ENCODE peak calls at places on chromosomes 11 and 22, in nine cellular contexts. N, V, H, E, S, L, X, Z and Q are unnamed samples. For H3K4me1, the result is how much of the 10 kb centered on the place peaks cover.

GRCh38 chr11:33000181-33000580 is 15.5 kb upstream of the DEPDC7 start:
- DNase-seq in N (no peak), V (peak), H (no peak), E (no peak), S (peak), L (no peak), X (no peak), Z (no peak), Q (no peak)

GRCh38 chr11:117996058-117996457 is 9.9 kb downstream of the IL10RA start:
- DNase-seq in N (peak), V (no peak), H (no peak), E (no peak), S (no peak), L (no peak), X (no peak), Z (no peak), Q (no peak)

GRCh38 chr11:103633819-103634590 is 402.4 kb upstream of the DDI1 start:
- DNase-seq in N (no peak), V (peak), H (no peak), E (no peak), S (no peak), L (no peak), X (no peak), Z (no peak), Q (no peak)

GRCh38 chr11:13769188-13769587 is 100.7 kb downstream of the FAR1 start:
- DNase-seq in N (no peak), V (no peak), H (no peak), E (no peak), S (no peak), L (no peak), X (no peak), Z (no peak), Q (no peak)

GRCh38 chr11:7143908-7144307 is 55.1 kb downstream of the RBMXL2 start:
- DNase-seq in N (no peak), V (peak), H (no peak), E (no peak), S (peak), L (no peak), X (peak), Z (no peak), Q (no peak)

GRCh38 chr22:44901301-44901700 is 108.5 kb downstream of the PHF21B start:
- DNase-seq in N (no peak), V (peak), H (no peak), E (no peak), S (peak), L (no peak), X (peak), Z (no peak), Q (no peak)

GRCh38 chr11:61549177-61549576 is 31.7 kb downstream of the SYT7 start:
- DNase-seq in N (no peak), V (no peak), H (no peak), E (no peak), S (no peak), L (no peak), X (no peak), Z (no peak), Q (no peak)

GRCh38 chr11:10305262-10305963 is 540 bp downstream of the ADM start:
- DNase-seq in N (peak), V (peak), H (peak), E (no peak), S (peak), L (peak), X (no peak), Z (no peak), Q (no peak)

GRCh38 chr11:119860561-119861094 is 131.6 kb upstream of the NECTIN1 start:
- DNase-seq in N (peak), V (no peak), H (no peak), E (no peak), S (no peak), L (no peak), X (no peak), Z (no peak), Q (no peak)

GRCh38 chr22:31825513-31825912 is 71.7 kb downstream of the DEPDC5 start:
- DNase-seq in N (no peak), V (no peak), H (no peak), E (no peak), S (no peak), L (no peak), X (no peak), Z (no peak), Q (no peak)

GRCh38 chr11:67581469-67581868 is 2.1 kb upstream of the GSTP1 start:
- DNase-seq in N (peak), V (no peak), H (no peak), E (no peak), S (no peak), L (no peak), X (no peak), Z (no peak), Q (no peak)
- H3K4me3 ChIP-seq in N (no peak), V (no peak), H (no peak), E (no peak), S (no peak), L (no peak), X (no peak), Z (no peak), Q (no peak)

DNA sequence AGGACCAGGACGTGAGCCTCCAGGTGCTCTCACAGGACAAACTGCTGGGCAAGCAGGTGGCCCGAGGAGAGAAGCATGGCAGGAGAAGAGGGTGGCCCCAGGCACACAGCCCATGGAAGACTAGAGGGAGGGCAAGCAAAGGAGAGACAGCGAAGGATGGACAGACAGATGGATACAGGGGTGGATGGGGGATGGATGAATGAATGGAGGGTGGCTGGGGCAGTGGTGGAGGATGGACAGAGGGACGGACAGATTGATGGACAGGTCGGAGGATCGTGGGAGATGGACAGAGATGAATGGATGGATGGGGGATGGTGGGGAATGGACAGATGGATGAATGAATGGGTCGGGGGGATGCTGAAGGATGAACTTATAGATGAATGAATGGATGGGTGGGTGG is 22.7 kb downstream of the ARVCF start:
- DNase-seq in N (no peak), V (no peak), H (no peak), E (no peak), S (no peak), L (no peak), X (no peak), Z (no peak), Q (no peak)
- H3K4me1 ChIP-seq in N (under half), V (under half), H (under half), E (under half), S (under half), L (under half), X (under half), Z (under half), Q (under half)

GRCh38 chr11:57402188-57403066 is 12.0 kb upstream of the PRG2 start:
- DNase-seq in N (no peak), V (peak), H (no peak), E (no peak), S (no peak), L (no peak), X (peak), Z (peak), Q (no peak)
- TF ChIP-seq CTCF in N (no peak), V (no peak), H (no peak), E (no peak), S (no peak), L (no peak), X (no peak), Z (no peak), Q (no peak)

DNA sequence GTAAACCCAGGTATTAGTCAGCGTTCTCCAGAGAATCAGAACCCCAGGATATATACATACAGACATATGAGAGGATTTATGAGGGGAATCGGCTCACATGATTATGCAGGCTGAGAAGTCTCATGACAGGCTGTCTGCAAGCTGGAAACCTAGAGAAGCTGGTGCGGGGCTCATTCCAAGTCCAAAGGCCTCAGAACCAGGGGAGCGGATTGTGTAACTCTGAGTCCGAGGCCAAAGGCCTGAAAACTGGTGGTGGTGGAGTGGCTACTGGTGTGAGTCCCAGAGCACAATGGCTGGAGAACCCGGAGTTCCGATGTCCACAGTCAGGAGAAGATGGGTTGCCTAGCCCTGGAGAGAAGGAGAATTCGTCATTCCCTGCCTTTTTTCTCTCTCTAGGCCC is 29.7 kb upstream of the CD81 start:
- DNase-seq in N (no peak), V (no peak), H (no peak), E (no peak), S (no peak), L (no peak), X (no peak), Z (no peak), Q (no peak)
- H3K4me3 ChIP-seq in N (no peak), V (no peak), H (no peak), E (no peak), S (no peak), L (no peak), X (no peak), Z (no peak), Q (no peak)

DNA sequence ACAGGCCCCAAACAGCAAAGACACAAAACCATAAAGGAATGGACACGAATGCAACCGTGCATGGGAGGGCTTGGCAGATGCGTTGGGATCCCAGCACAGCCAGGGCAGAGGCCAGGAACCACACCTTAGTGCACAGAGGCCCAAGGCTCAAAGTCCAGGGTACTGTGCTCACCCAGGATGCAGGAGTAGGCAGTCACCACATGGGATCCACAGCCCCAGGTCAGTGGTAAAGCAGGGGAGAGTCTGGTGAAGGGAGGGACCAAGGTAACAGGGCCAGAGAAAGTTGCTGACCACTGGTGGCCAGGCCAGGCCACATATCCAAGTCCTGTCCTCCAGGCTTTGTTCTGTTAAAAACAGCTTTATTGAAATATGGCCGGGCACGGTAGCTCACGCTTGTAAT is 6.5 kb upstream of the CERK start:
- DNase-seq in N (no peak), V (no peak), H (no peak), E (no peak), S (no peak), L (no peak), X (no peak), Z (no peak), Q (no peak)
- H3K4me1 ChIP-seq in N (under half), V (under half), H (under half), E (under half), S (under half), L (under half), X (under half), Z (under half), Q (under half)

DNA sequence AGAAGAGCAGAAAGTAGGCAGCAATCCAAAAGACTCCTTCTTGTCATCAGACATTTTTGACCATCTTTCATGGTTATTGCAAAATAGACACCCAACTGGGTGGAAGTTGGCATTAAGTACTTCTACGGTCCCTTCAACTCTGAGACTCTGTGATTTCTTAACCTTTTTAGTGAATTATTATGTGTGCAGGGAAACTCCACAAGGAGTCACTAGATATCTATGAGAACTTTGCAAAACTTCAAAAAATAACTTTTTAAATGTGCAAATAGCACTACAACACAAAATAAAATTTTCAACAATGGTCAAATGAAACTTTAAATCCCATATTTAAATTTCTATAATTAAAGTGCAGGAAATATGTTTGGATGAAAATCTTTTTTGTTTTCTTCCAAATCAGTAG is 88.7 kb downstream of the SLC17A6 start:
- DNase-seq in N (no peak), V (no peak), H (no peak), E (no peak), S (peak), L (no peak), X (no peak), Z (no peak), Q (no peak)
- TF ChIP-seq CTCF in N (no peak), V (peak), H (no peak), E (no peak), S (peak), L (no peak), X (no peak), Z (no peak), Q (no peak)

GRCh38 chr22:30400159-30400558 is 3.3 kb downstream of the SEC14L2 start:
- DNase-seq in N (no peak), V (no peak), H (no peak), E (no peak), S (no peak), L (no peak), X (no peak), Z (no peak), Q (no peak)

GRCh38 chr22:30397656-30398635 is 1.1 kb downstream of the SEC14L2 start:
- DNase-seq in N (no peak), V (no peak), H (no peak), E (no peak), S (no peak), L (no peak), X (no peak), Z (no peak), Q (no peak)

GRCh38 chr22:30399718-30400117 is 2.9 kb downstream of the SEC14L2 start:
- DNase-seq in N (no peak), V (no peak), H (no peak), E (no peak), S (no peak), L (no peak), X (no peak), Z (no peak), Q (no peak)

GRCh38 chr22:30396871-30397655 is at the start of gene SEC14L2:
- DNase-seq in N (no peak), V (peak), H (peak), E (no peak), S (peak), L (peak), X (peak), Z (peak), Q (peak)

DNA sequence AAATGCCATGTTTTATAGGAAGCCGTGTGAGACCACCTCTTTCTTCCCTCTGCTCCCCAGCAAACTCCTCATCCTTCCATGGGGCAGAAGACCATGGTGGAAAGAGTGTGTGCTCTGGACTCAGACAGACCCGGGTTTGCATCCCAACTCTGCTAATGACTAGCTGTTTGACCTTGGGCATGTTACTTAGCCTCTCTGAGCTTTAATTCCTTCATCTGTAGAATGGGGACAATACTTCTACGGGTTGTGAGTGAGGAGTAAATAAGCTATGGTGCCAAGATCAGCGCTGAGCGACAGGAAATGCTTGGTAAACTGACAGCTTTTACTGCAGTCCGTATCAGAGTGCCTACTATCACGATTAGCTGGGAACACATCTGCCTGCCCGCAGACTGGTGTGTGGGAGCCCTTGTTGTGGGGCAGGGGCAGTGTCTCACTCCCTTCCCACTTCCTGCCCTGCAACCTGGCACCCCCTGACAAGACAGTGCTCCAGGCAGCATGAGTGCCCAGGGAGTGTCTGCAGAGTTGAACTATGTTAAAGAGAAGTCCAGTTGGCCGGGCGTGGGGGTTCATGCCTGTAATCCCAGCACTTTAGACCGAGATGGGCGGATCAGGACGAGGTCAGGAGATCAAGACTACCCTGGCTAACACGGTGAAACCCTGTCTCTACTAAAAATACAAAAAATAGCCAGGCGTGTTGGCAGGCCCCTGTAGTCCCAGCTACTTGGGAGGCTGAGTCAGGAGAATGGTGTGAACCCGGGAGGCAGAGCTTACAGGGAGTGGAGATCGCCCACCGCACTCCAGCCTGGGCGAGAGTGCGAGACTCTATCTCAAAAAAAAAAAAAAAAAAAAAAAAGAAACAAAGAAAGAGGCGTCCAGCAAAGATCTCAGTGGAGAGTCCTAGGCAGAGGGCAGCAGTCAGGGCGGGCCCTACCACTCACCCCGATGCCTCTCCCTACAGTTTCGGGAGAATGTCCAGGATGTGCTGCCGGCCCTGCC is 2.2 kb downstream of the SEC14L2 start:
- DNase-seq in N (no peak), V (no peak), H (no peak), E (no peak), S (no peak), L (no peak), X (no peak), Z (no peak), Q (no peak)
- H3K4me3 ChIP-seq in N (no peak), V (no peak), H (peak), E (no peak), S (no peak), L (no peak), X (peak), Z (no peak), Q (no peak)

DNA sequence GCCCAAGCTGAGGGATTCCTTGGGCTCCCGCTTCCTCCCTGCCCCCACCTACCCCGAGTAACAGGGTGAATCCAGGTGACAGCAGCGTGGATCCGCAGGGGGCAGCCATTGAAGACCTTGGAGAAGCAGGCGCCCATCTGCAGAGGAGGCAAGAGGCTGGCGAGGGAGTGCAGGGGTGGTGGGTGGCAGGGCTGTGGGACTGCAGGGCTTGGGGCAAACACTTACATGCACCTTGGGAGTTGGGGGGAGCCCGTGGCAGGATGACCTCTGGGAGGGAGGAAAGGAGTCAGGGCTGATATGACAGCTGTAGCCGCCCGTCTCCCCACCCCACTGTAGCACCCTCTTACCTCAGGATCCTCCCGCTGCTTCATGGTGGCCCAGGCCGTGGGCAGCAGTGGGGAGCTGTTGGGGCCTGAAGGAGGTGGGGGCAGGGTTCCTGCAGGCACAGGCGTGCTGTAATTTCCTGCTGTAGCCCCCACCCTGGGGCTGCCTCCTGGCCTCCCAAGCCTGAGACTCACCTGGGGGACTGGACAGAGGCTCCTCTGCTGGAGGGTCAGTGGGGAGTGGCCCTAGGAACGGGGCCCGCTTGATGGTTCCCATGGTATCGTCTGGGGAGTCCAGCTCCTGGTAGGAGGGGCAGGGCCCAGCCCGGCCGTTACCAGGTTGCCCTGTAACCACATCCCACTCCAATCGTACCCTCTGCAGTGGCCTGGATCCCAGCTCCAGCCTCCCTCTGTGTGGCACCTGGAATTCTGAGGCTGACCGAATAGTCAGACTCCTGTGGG is 6.1 kb downstream of the MAP4K2 start:
- DNase-seq in N (peak), V (no peak), H (no peak), E (no peak), S (no peak), L (no peak), X (no peak), Z (no peak), Q (no peak)
- H3K4me1 ChIP-seq in N (half or more), V (under half), H (under half), E (under half), S (under half), L (under half), X (under half), Z (under half), Q (under half)

GRCh38 chr22:39498802-39499201 is 3.3 kb upstream of the MIEF1 start:
- DNase-seq in N (no peak), V (no peak), H (no peak), E (no peak), S (no peak), L (no peak), X (no peak), Z (no peak), Q (no peak)

GRCh38 chr22:39493759-39494158 is 8.3 kb upstream of the MIEF1 start:
- DNase-seq in N (no peak), V (peak), H (no peak), E (no peak), S (peak), L (no peak), X (no peak), Z (no peak), Q (no peak)

GRCh38 chr22:39494471-39495120 is 7.5 kb upstream of the MIEF1 start:
- DNase-seq in N (no peak), V (no peak), H (no peak), E (no peak), S (peak), L (no peak), X (no peak), Z (no peak), Q (no peak)

GRCh38 chr22:39498368-39498767 is 3.7 kb upstream of the MIEF1 start:
- DNase-seq in N (no peak), V (peak), H (no peak), E (no peak), S (no peak), L (peak), X (no peak), Z (no peak), Q (peak)

GRCh38 chr22:39496131-39496838 is 5.8 kb upstream of the MIEF1 start:
- DNase-seq in N (peak), V (peak), H (peak), E (no peak), S (peak), L (peak), X (peak), Z (peak), Q (peak)
- TF ChIP-seq CTCF in N (peak), V (peak), H (peak), E (peak), S (peak), L (peak), X (peak), Z (peak), Q (peak)